ENCODE peak calls at places on chromosome 1, in seven cellular contexts. W, K, D, E, A, C and R are unnamed samples.

GRCh38 chr1:97827887-97828286 is 92.9 kb downstream of the DPYD start:
- DNase-seq in A (no peak), D (no peak), K (no peak), C (peak), W (no peak), E (no peak), R (no peak)

GRCh38 chr1:208113036-208113435 is 131.1 kb downstream of the PLXNA2 start:
- DNase-seq in W (no peak), C (no peak), A (no peak), E (no peak), D (no peak), K (no peak), R (no peak)

GRCh38 chr1:54127594-54127993 is 25.2 kb downstream of the CDCP2 start:
- DNase-seq in D (peak), W (no peak), E (no peak), A (no peak), K (no peak), C (no peak), R (no peak)

GRCh38 chr1:155010211-155010918 is 7.8 kb downstream of the ZBTB7B start:
- DNase-seq in C (no peak), W (no peak), E (no peak), A (no peak), K (no peak), D (no peak), R (no peak)

GRCh38 chr1:26320896-26321295 is 3.1 kb downstream of the CD52 start:
- DNase-seq in E (no peak), A (no peak), D (no peak), C (no peak), W (no peak), K (no peak), R (no peak)

GRCh38 chr1:229756666-229757065 is 130.6 kb downstream of the URB2 start:
- DNase-seq in K (no peak), C (no peak), E (no peak), W (peak), D (peak), A (no peak), R (no peak)

GRCh38 chr1:183191833-183192232 is 5.8 kb downstream of the LAMC2 start:
- DNase-seq in D (peak), K (no peak), C (no peak), W (no peak), A (no peak), E (no peak), R (no peak)

GRCh38 chr1:160659566-160659965 is 12.7 kb upstream of the SLAMF1 start:
- DNase-seq in C (no peak), E (no peak), A (no peak), K (no peak), D (no peak), W (no peak), R (no peak)

GRCh38 chr1:225509376-225509707 is 81.5 kb upstream of the LBR start:
- DNase-seq in C (no peak), K (no peak), E (no peak), W (no peak), D (peak), A (no peak), R (no peak)

GRCh38 chr1:55103891-55104290 is 64.5 kb downstream of the PCSK9 start:
- DNase-seq in K (no peak), E (no peak), W (no peak), A (no peak), D (no peak), C (no peak), R (no peak)

GRCh38 chr1:54153548-54154439 is 994 bp upstream of the CDCP2 start:
- DNase-seq in C (no peak), W (peak), E (no peak), A (no peak), K (no peak), D (peak), R (no peak)

GRCh38 chr1:166839600-166840308 is 479 bp downstream of the POGK start:
- DNase-seq in A (no peak), C (peak), W (peak), D (peak), E (peak), K (peak), R (no peak)

GRCh38 chr1:156816561-156817328 is at the start of gene SH2D2A:
- DNase-seq in A (no peak), W (no peak), D (peak), E (peak), K (peak), C (peak), R (peak)